ENCODE peak calls at places on chromosomes 5 and 9, in six cellular contexts. K is progenitor cell of endocrine pancreas, U is kidney, S is HFF-Myc, Q is thyroid gland, R is cardiac muscle cell. Z is an unnamed sample.

GRCh38 chr5:133469846-133470245 is 142.5 kb downstream of the FSTL4 start:
- DNase-seq in K (no peak), U (no peak), S (no peak), Q (no peak), R (no peak), Z (no peak)

GRCh38 chr9:104993291-104993963 is 65.5 kb upstream of the ABCA1 start:
- DNase-seq in K (peak; percentile 19), U (peak; percentile 79), S (peak; percentile 14), Q (peak; percentile 77), R (peak; percentile 91), Z (peak; percentile 24)

GRCh38 chr5:135072357-135073247 is 38.6 kb upstream of the PITX1 start:
- DNase-seq in K (no peak), U (no peak), S (no peak), Q (no peak), R (no peak), Z (no peak)

GRCh38 chr9:69573666-69574456 is 98.3 kb downstream of the APBA1 start:
- DNase-seq in K (no peak), U (no peak), S (no peak), Q (no peak), R (peak; percentile 70), Z (no peak)

GRCh38 chr5:132785864-132786263 is 8.8 kb upstream of the SEPTIN8 start:
- DNase-seq in K (no peak), U (no peak), S (no peak), Q (no peak), R (no peak), Z (no peak)

GRCh38 chr5:14946813-14947640 is 75.4 kb upstream of the ANKH start:
- DNase-seq in K (no peak), U (no peak), S (no peak), Q (peak; percentile 14), R (peak; percentile 21), Z (no peak)

GRCh38 chr5:135456238-135457099 is 4.3 kb upstream of the TIFAB start:
- DNase-seq in K (no peak), U (peak; percentile 54), S (no peak), Q (no peak), R (peak; percentile 88), Z (peak; percentile 53)

GRCh38 chr5:124698774-124699173 is 47.7 kb downstream of the ZNF608 start:
- DNase-seq in K (no peak), U (no peak), S (no peak), Q (no peak), R (no peak), Z (no peak)

GRCh38 chr5:142011572-142012185 is 1.1 kb downstream of the GNPDA1 start:
- DNase-seq in K (no peak), U (no peak), S (no peak), Q (no peak), R (no peak), Z (no peak)

GRCh38 chr5:62093981-62094380 is 212.0 kb upstream of the KIF2A start:
- DNase-seq in K (no peak), U (no peak), S (no peak), Q (peak; percentile 58), R (no peak), Z (peak; percentile 20)

GRCh38 chr5:80592105-80592504 is 22.0 kb upstream of the ANKRD34B start:
- DNase-seq in K (no peak), U (no peak), S (no peak), Q (no peak), R (no peak), Z (no peak)

GRCh38 chr5:16589658-16590057 is 27.1 kb downstream of the RETREG1 start:
- DNase-seq in K (no peak), U (no peak), S (no peak), Q (no peak), R (no peak), Z (no peak)

GRCh38 chr9:2904242-2904930 is 60.5 kb upstream of the PUM3 start:
- DNase-seq in K (no peak), U (no peak), S (no peak), Q (no peak), R (no peak), Z (no peak)

GRCh38 chr5:134489227-134489944 is 36.1 kb upstream of the JADE2 start:
- DNase-seq in K (no peak), U (peak; percentile 22), S (no peak), Q (no peak), R (no peak), Z (no peak)

GRCh38 chr9:88905506-88905905 is 85.8 kb upstream of the S1PR3 start:
- DNase-seq in K (no peak), U (no peak), S (no peak), Q (no peak), R (no peak), Z (no peak)

GRCh38 chr5:72114629-72115028 is 7.4 kb downstream of the MAP1B start:
- DNase-seq in K (no peak), U (no peak), S (no peak), Q (no peak), R (no peak), Z (no peak)

GRCh38 chr5:56070795-56071539 is 76.2 kb upstream of the IL6ST start:
- DNase-seq in K (no peak), U (no peak), S (no peak), Q (no peak), R (no peak), Z (no peak)

GRCh38 chr9:136719212-136719880 is 7.0 kb downstream of the DIPK1B start:
- DNase-seq in K (no peak), U (peak; percentile 85), S (no peak), Q (no peak), R (no peak), Z (no peak)

GRCh38 chr5:71905804-71906711 is 187.0 kb downstream of the CARTPT start:
- DNase-seq in K (no peak), U (no peak), S (no peak), Q (peak; percentile 6), R (no peak), Z (no peak)

GRCh38 chr9:73979894-73980264 is 517.3 kb upstream of the RORB start:
- DNase-seq in K (no peak), U (no peak), S (no peak), Q (no peak), R (peak; percentile 0), Z (no peak)

GRCh38 chr5:142087920-142088679 is 20.5 kb upstream of the NDFIP1 start:
- DNase-seq in K (no peak), U (no peak), S (no peak), Q (no peak), R (no peak), Z (no peak)

DNA sequence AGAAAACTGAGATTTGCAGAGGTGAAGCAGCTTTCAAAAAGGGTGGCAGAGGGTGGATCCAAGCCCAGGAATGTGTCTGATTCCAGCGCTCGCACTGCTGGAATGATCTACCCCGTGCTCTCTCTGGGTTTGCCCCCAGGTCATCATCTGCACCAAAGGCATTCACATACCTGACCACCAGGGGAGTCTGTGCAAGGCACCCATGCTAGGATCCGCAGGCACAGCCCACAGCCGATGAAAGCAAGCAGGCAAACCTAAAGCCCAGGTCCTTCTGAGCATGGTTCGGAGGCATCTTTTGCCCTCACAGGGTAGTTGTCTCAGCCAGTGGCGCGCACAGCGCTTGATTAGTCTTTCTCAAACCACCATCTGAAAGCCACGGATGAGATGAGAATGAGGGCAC is 56.6 kb downstream of the TEK start:
- DNase-seq in K (peak; percentile 10), U (no peak), S (no peak), Q (no peak), R (no peak), Z (no peak)
- TF ChIP-seq CTCF in K (peak; percentile 52), U (no peak), S (no peak), Q (no peak), R (no peak), Z (no peak)

GRCh38 chr9:80285325-80285724 is 713.6 kb downstream of the TLE4 start:
- DNase-seq in K (no peak), U (no peak), S (no peak), Q (peak; percentile 9), R (peak; percentile 2), Z (no peak)
- TF ChIP-seq CTCF in K (peak; percentile 11), U (no peak), S (no peak), Q (no peak), R (peak; percentile 9), Z (peak; percentile 20)

GRCh38 chr5:28488752-28489151 is 1450.4 kb upstream of the CDH9 start:
- DNase-seq in K (no peak), U (no peak), S (no peak), Q (no peak), R (no peak), Z (no peak)

DNA sequence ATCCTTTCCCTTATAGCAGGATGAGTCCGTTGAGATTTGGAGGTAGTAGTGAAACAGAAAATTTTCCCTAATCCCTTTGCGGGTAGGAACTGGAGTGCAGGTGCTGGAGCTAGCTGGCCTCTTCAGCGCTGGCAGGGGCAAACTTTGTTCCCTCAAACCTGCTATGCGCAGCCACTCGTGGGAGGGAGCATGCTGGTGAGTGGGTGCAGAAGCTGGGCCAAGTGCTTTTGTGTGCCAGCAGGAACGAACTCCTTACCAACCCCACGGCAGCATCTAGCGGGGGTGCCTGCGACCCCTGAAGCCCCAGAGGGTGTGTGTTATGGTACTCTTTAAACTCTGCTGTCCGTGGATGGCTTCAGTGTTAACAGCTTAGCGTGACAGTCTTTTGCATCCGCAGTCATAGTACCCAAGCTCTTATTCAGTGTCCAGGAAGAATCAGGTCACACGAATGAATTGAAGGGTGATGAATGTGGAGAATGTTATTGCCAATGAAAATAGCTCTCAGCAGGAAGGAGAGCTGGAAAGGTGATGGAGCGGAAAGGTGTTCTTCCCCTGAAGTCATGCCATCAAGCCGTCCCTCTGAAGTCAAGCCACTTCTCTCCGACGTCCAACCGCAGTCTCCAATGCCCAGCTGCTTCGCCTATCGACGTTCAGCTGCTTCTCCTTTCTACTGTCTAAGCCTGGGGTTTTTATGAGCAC is 1445.1 kb upstream of the CDH9 start:
- DNase-seq in K (no peak), U (peak; percentile 37), S (no peak), Q (no peak), R (no peak), Z (no peak)
- TF ChIP-seq CTCF in K (no peak), U (no peak), S (no peak), Q (no peak), R (no peak), Z (no peak)

GRCh38 chr9:127908660-127908926 is 8.2 kb downstream of the ST6GALNAC4 start:
- DNase-seq in K (no peak), U (peak; percentile 75), S (no peak), Q (no peak), R (no peak), Z (no peak)

GRCh38 chr9:127912296-127912695 is 4.5 kb downstream of the ST6GALNAC4 start:
- DNase-seq in K (no peak), U (peak; percentile 68), S (no peak), Q (no peak), R (no peak), Z (no peak)

GRCh38 chr9:127909839-127910273 is 7.0 kb downstream of the ST6GALNAC4 start:
- DNase-seq in K (no peak), U (peak; percentile 77), S (no peak), Q (no peak), R (no peak), Z (no peak)

GRCh38 chr9:127912882-127913281 is 4.0 kb downstream of the ST6GALNAC4 start:
- DNase-seq in K (no peak), U (no peak), S (no peak), Q (no peak), R (no peak), Z (no peak)

DNA sequence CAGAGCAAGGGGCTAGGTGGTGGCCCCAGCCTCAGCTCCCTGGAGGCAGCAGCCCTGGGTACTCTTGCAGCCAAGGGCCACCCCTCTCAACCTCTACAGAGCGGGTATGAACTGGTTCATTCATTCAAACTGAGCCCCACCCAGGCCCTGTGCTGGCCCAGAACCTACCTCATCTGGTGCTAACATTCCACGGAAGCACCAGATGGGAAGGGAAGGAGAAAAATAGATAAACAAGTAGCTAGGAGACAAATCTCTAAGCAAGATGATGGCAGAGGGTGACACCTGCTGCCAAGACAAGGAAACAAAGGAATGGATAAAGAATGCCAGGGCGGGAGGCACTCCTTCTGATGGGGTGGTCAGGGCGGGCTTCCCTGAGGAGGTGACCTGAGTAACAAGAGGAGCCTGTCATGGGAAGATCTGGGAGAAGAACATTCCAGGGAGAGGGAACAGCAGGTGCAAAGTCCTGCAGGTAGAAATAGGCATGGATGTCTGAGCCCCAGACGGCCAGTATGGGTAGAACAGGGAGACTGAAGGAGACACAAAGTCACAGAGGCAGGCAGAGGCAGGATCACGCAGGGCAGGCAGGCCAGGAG is 6.1 kb downstream of the ST6GALNAC4 start:
- DNase-seq in K (no peak), U (peak; percentile 74), S (no peak), Q (no peak), R (no peak), Z (no peak)
- TF ChIP-seq CTCF in K (no peak), U (peak; percentile 18), S (peak; percentile 8), Q (peak; percentile 25), R (no peak), Z (peak; percentile 15)

Z was measured in AG09319.